ENCODE peak calls at places on chromosome 17, in eight cellular contexts. O is iris pigment epithelial cell, E is osteocyte, V is mucosa of descending colon, J is progenitor cell of endocrine pancreas, S is KBM-7, R is iPS-NIHi11, D is left ventricle myocardium superior. M is an unnamed sample.

GRCh38 chr17:44216674-44217073 is 2.8 kb downstream of the UBTF start:
- DNase-seq in S (no peak), R (no peak), O (no peak), E (no peak), V (no peak), D (no peak), J (no peak), M (no peak)

GRCh38 chr17:1937461-1937860 is 87.7 kb downstream of the RTN4RL1 start:
- DNase-seq in R (no peak), J (no peak), S (no peak), E (no peak), D (no peak), O (no peak), V (no peak), M (no peak)

GRCh38 chr17:70702683-70703255 is 533.4 kb downstream of the KCNJ2 start:
- DNase-seq in D (no peak), R (peak; percentile 31), S (no peak), J (no peak), V (no peak), O (no peak), E (no peak), M (no peak)

GRCh38 chr17:50322271-50322670 is 23.7 kb upstream of the XYLT2 start:
- DNase-seq in E (no peak), O (peak; percentile 54), J (no peak), R (no peak), S (no peak), D (no peak), V (no peak), M (no peak)

GRCh38 chr17:76124582-76125390 is 16.3 kb downstream of the FOXJ1 start:
- DNase-seq in S (peak; percentile 28), O (peak; percentile 12), V (no peak), E (no peak), R (peak; percentile 68), D (no peak), J (no peak), M (no peak)

GRCh38 chr17:56913867-56914640 is at the start of gene TRIM25:
- DNase-seq in E (peak; percentile 92), O (peak; percentile 90), V (peak; percentile 95), R (peak; percentile 97), S (peak; percentile 90), J (peak; percentile 70), D (peak; percentile 92), M (peak; percentile 93)

GRCh38 chr17:16108386-16108785 is 106.9 kb downstream of the NCOR1 start:
- DNase-seq in D (no peak), S (no peak), R (no peak), V (no peak), E (no peak), O (no peak), J (no peak), M (no peak)

GRCh38 chr17:38704645-38705522 is at the start of gene MLLT6:
- DNase-seq in E (peak; percentile 89), V (peak; percentile 87), O (peak; percentile 74), J (peak; percentile 52), D (peak; percentile 90), S (peak; percentile 68), R (peak; percentile 83), M (peak; percentile 85)

GRCh38 chr17:38585056-38585804 is 20.5 kb downstream of the SRCIN1 start:
- DNase-seq in E (no peak), J (no peak), O (no peak), R (peak; percentile 63), S (no peak), D (no peak), V (no peak), M (peak; percentile 39)

GRCh38 chr17:77100009-77100408 is 40.8 kb upstream of the SEC14L1 start:
- DNase-seq in S (no peak), J (no peak), R (no peak), O (no peak), V (peak; percentile 56), E (no peak), D (peak; percentile 81), M (no peak)

GRCh38 chr17:59534583-59534982 is 30.8 kb upstream of the DHX40 start:
- DNase-seq in V (no peak), O (no peak), D (no peak), E (no peak), S (no peak), R (no peak), J (no peak), M (no peak)

GRCh38 chr17:4599505-4600281 is 15.4 kb downstream of the SMTNL2 start:
- DNase-seq in E (no peak), D (peak; percentile 82), S (no peak), J (no peak), V (no peak), R (peak; percentile 72), O (peak; percentile 6), M (peak; percentile 76)

GRCh38 chr17:43966276-43966675 is 12.5 kb upstream of the PYY start:
- DNase-seq in R (no peak), J (no peak), S (no peak), V (no peak), D (no peak), E (no peak), O (no peak), M (no peak)

GRCh38 chr17:45114117-45114932 is 18.0 kb downstream of the PLCD3 start:
- DNase-seq in J (no peak), V (no peak), R (no peak), D (no peak), E (no peak), S (no peak), O (no peak), M (no peak)

GRCh38 chr17:51548125-51548524 is 287.8 kb downstream of the UTP18 start:
- DNase-seq in J (no peak), E (no peak), O (no peak), V (no peak), S (no peak), D (no peak), R (no peak), M (no peak)

GRCh38 chr17:35801583-35802224 is 6.3 kb upstream of the MMP28 start:
- DNase-seq in S (peak; percentile 99), J (no peak), O (peak; percentile 59), E (peak; percentile 66), D (peak; percentile 87), R (no peak), V (peak; percentile 81), M (peak; percentile 96)

GRCh38 chr17:43536236-43537088 is 9.7 kb downstream of the ETV4 start:
- DNase-seq in V (no peak), E (no peak), R (no peak), J (no peak), O (peak; percentile 31), D (no peak), S (no peak), M (peak; percentile 43)

GRCh38 chr17:74417178-74418045 is 14.5 kb upstream of the GPRC5C start:
- DNase-seq in D (no peak), S (no peak), R (no peak), O (peak; percentile 51), V (peak; percentile 60), E (no peak), J (no peak), M (no peak)

M was measured in BE2C.